ENCODE peak calls at places on chromosomes 4 and X, in ten cellular contexts. One of them, this sample, is unnamed.

GRCh38 chr4:177351611-177352010 is 41.9 kb downstream of the NEIL3 start:
- DNase-seq in ELF-1: no peak
- DNase-seq in ovary: no peak
- DNase-seq in putamen: peak
- DNase-seq in mesenchymal stem cell: no peak
- DNase-seq in astrocyte of the hippocampus: no peak
- DNase-seq in activated CD4-positive, alpha-beta T cell treated with anti-CD3 and anti-CD28 coated beads, Interleukin-2, amount 50 U/mL, for 48 hours: no peak
- DNase-seq in activated CD4-positive, CD25-positive, alpha-beta regulatory T cell: no peak
- DNase-seq in AML-193: no peak
- DNase-seq in CD4-positive, alpha-beta T cell: no peak
- DNase-seq in this sample: no peak

GRCh38 chr4:142615324-142615665 is 230.8 kb downstream of the INPP4B start:
- DNase-seq in ELF-1: no peak
- DNase-seq in activated CD4-positive, CD25-positive, alpha-beta regulatory T cell: no peak
- DNase-seq in activated CD4-positive, alpha-beta T cell treated with anti-CD3 and anti-CD28 coated beads, Interleukin-2, amount 50 U/mL, for 48 hours: no peak
- DNase-seq in ovary: no peak
- DNase-seq in AML-193: no peak
- DNase-seq in CD4-positive, alpha-beta T cell: no peak
- DNase-seq in putamen: no peak
- DNase-seq in astrocyte of the hippocampus: peak
- DNase-seq in mesenchymal stem cell: peak
- DNase-seq in this sample: no peak

GRCh38 chr4:108058685-108059440 is 69.2 kb downstream of the HADH start:
- DNase-seq in CD4-positive, alpha-beta T cell: no peak
- DNase-seq in ovary: no peak
- DNase-seq in putamen: no peak
- DNase-seq in AML-193: no peak
- DNase-seq in activated CD4-positive, CD25-positive, alpha-beta regulatory T cell: no peak
- DNase-seq in astrocyte of the hippocampus: peak
- DNase-seq in ELF-1: peak
- DNase-seq in activated CD4-positive, alpha-beta T cell treated with anti-CD3 and anti-CD28 coated beads, Interleukin-2, amount 50 U/mL, for 48 hours: no peak
- DNase-seq in mesenchymal stem cell: peak
- DNase-seq in this sample: no peak

GRCh38 chr4:32454482-32454881 is 1734.3 kb downstream of the PCDH7 start:
- DNase-seq in AML-193: no peak
- DNase-seq in activated CD4-positive, CD25-positive, alpha-beta regulatory T cell: no peak
- DNase-seq in CD4-positive, alpha-beta T cell: no peak
- DNase-seq in astrocyte of the hippocampus: no peak
- DNase-seq in mesenchymal stem cell: no peak
- DNase-seq in ovary: no peak
- DNase-seq in activated CD4-positive, alpha-beta T cell treated with anti-CD3 and anti-CD28 coated beads, Interleukin-2, amount 50 U/mL, for 48 hours: no peak
- DNase-seq in putamen: no peak
- DNase-seq in ELF-1: no peak
- DNase-seq in this sample: no peak

GRCh38 chrX:33041141-33041540 is 170.2 kb downstream of the DMD start:
- DNase-seq in activated CD4-positive, CD25-positive, alpha-beta regulatory T cell: no peak
- DNase-seq in ovary: no peak
- DNase-seq in astrocyte of the hippocampus: no peak
- DNase-seq in mesenchymal stem cell: no peak
- DNase-seq in activated CD4-positive, alpha-beta T cell treated with anti-CD3 and anti-CD28 coated beads, Interleukin-2, amount 50 U/mL, for 48 hours: no peak
- DNase-seq in ELF-1: no peak
- DNase-seq in AML-193: no peak
- DNase-seq in CD4-positive, alpha-beta T cell: no peak
- DNase-seq in putamen: no peak
- DNase-seq in this sample: no peak

GRCh38 chr4:166435449-166435848 is 562.4 kb downstream of the TLL1 start:
- DNase-seq in mesenchymal stem cell: peak
- DNase-seq in activated CD4-positive, CD25-positive, alpha-beta regulatory T cell: no peak
- DNase-seq in putamen: no peak
- DNase-seq in AML-193: no peak
- DNase-seq in activated CD4-positive, alpha-beta T cell treated with anti-CD3 and anti-CD28 coated beads, Interleukin-2, amount 50 U/mL, for 48 hours: no peak
- DNase-seq in ELF-1: no peak
- DNase-seq in astrocyte of the hippocampus: peak
- DNase-seq in ovary: no peak
- DNase-seq in CD4-positive, alpha-beta T cell: no peak
- DNase-seq in this sample: no peak

GRCh38 chr4:87835192-87835591 is 2.4 kb downstream of the MEPE start:
- DNase-seq in ovary: no peak
- DNase-seq in activated CD4-positive, alpha-beta T cell treated with anti-CD3 and anti-CD28 coated beads, Interleukin-2, amount 50 U/mL, for 48 hours: no peak
- DNase-seq in AML-193: no peak
- DNase-seq in CD4-positive, alpha-beta T cell: no peak
- DNase-seq in putamen: no peak
- DNase-seq in mesenchymal stem cell: peak
- DNase-seq in ELF-1: no peak
- DNase-seq in activated CD4-positive, CD25-positive, alpha-beta regulatory T cell: no peak
- DNase-seq in astrocyte of the hippocampus: no peak
- DNase-seq in this sample: no peak

GRCh38 chr4:37388672-37389368 is 144.3 kb downstream of the NWD2 start:
- DNase-seq in putamen: no peak
- DNase-seq in ovary: no peak
- DNase-seq in activated CD4-positive, alpha-beta T cell treated with anti-CD3 and anti-CD28 coated beads, Interleukin-2, amount 50 U/mL, for 48 hours: no peak
- DNase-seq in activated CD4-positive, CD25-positive, alpha-beta regulatory T cell: no peak
- DNase-seq in ELF-1: peak
- DNase-seq in AML-193: peak
- DNase-seq in mesenchymal stem cell: no peak
- DNase-seq in CD4-positive, alpha-beta T cell: no peak
- DNase-seq in astrocyte of the hippocampus: no peak
- DNase-seq in this sample: no peak

GRCh38 chr4:173001571-173001970 is 167.0 kb upstream of the GALNT7 start:
- DNase-seq in activated CD4-positive, CD25-positive, alpha-beta regulatory T cell: no peak
- DNase-seq in AML-193: no peak
- DNase-seq in activated CD4-positive, alpha-beta T cell treated with anti-CD3 and anti-CD28 coated beads, Interleukin-2, amount 50 U/mL, for 48 hours: no peak
- DNase-seq in mesenchymal stem cell: peak
- DNase-seq in ovary: no peak
- DNase-seq in ELF-1: no peak
- DNase-seq in astrocyte of the hippocampus: peak
- DNase-seq in CD4-positive, alpha-beta T cell: no peak
- DNase-seq in putamen: no peak
- DNase-seq in this sample: no peak

GRCh38 chr4:149980941-149981340 is 97.3 kb upstream of the DCLK2 start:
- DNase-seq in CD4-positive, alpha-beta T cell: peak
- DNase-seq in activated CD4-positive, CD25-positive, alpha-beta regulatory T cell: peak
- DNase-seq in ovary: peak
- DNase-seq in activated CD4-positive, alpha-beta T cell treated with anti-CD3 and anti-CD28 coated beads, Interleukin-2, amount 50 U/mL, for 48 hours: peak
- DNase-seq in mesenchymal stem cell: peak
- DNase-seq in AML-193: peak
- DNase-seq in putamen: peak
- DNase-seq in astrocyte of the hippocampus: peak
- DNase-seq in ELF-1: peak
- DNase-seq in this sample: peak

GRCh38 chrX:39577976-39578962 is 519.5 kb downstream of the BCOR start:
- DNase-seq in putamen: no peak
- DNase-seq in ovary: peak
- DNase-seq in astrocyte of the hippocampus: peak
- DNase-seq in CD4-positive, alpha-beta T cell: peak
- DNase-seq in AML-193: no peak
- DNase-seq in mesenchymal stem cell: peak
- DNase-seq in activated CD4-positive, CD25-positive, alpha-beta regulatory T cell: peak
- DNase-seq in ELF-1: no peak
- DNase-seq in activated CD4-positive, alpha-beta T cell treated with anti-CD3 and anti-CD28 coated beads, Interleukin-2, amount 50 U/mL, for 48 hours: peak
- DNase-seq in this sample: peak

GRCh38 chr4:5018603-5019002 is 655 bp downstream of the CYTL1 start:
- DNase-seq in ovary: no peak
- DNase-seq in AML-193: no peak
- DNase-seq in activated CD4-positive, CD25-positive, alpha-beta regulatory T cell: no peak
- DNase-seq in astrocyte of the hippocampus: no peak
- DNase-seq in activated CD4-positive, alpha-beta T cell treated with anti-CD3 and anti-CD28 coated beads, Interleukin-2, amount 50 U/mL, for 48 hours: no peak
- DNase-seq in ELF-1: no peak
- DNase-seq in mesenchymal stem cell: no peak
- DNase-seq in CD4-positive, alpha-beta T cell: no peak
- DNase-seq in putamen: no peak
- DNase-seq in this sample: no peak

This sample was measured in psoas muscle.